ENCODE peak calls at places on chromosome 4, in ten cellular contexts. H is transverse colon, N is mucosa of descending colon, Y is A549, Q is IMR-90, B is breast epithelium, J is spleen, S is endothelial cell of umbilical vein, L is right lobe of liver, O is lower lobe of right lung. V is an unnamed sample.
A peak's percentile ranks its signal among the peaks of the same experiment; 100 is the strongest.

GRCh38 chr4:81137446-81137845 is 77.6 kb downstream of the PRKG2 start:
- DNase-seq in H (no peak), N (no peak), Y (no peak), Q (peak; percentile 49), B (no peak), J (no peak), S (no peak), L (no peak), O (no peak), V (no peak)

GRCh38 chr4:5955201-5955821 is 62.4 kb upstream of the CRMP1 start:
- DNase-seq in H (no peak), N (no peak), Y (no peak), Q (no peak), B (no peak), J (no peak), S (peak; percentile 16), L (no peak), O (no peak), V (peak; percentile 86)

GRCh38 chr4:145782756-145783155 is 102.8 kb downstream of the C4orf51 start:
- DNase-seq in H (no peak), N (no peak), Y (no peak), Q (no peak), B (no peak), J (no peak), S (peak; percentile 64), L (no peak), O (no peak), V (no peak)

GRCh38 chr4:70788733-70789132 is 51.0 kb downstream of the GRSF1 start:
- DNase-seq in H (no peak), N (no peak), Y (no peak), Q (no peak), B (no peak), J (no peak), S (no peak), L (no peak), O (no peak), V (no peak)

GRCh38 chr4:173332963-173333657 is 1.0 kb downstream of the HMGB2 start:
- DNase-seq in H (no peak), N (no peak), Y (no peak), Q (peak; percentile 1), B (no peak), J (no peak), S (peak; percentile 45), L (no peak), O (no peak), V (no peak)

GRCh38 chr4:67091668-67092067 is 453.6 kb downstream of the CENPC start:
- DNase-seq in H (no peak), N (no peak), Y (no peak), Q (no peak), B (no peak), J (no peak), S (no peak), L (no peak), O (no peak), V (no peak)

GRCh38 chr4:38144029-38144428 is 183.8 kb downstream of the PTTG2 start:
- DNase-seq in H (no peak), N (no peak), Y (no peak), Q (peak; percentile 37), B (no peak), J (no peak), S (no peak), L (no peak), O (no peak), V (no peak)

GRCh38 chr4:183097251-183098079 is 1.6 kb upstream of the WWC2 start:
- DNase-seq in H (peak; percentile 11), N (no peak), Y (no peak), Q (no peak), B (no peak), J (peak; percentile 79), S (no peak), L (peak; percentile 41), O (peak; percentile 52), V (no peak)

GRCh38 chr4:132227349-132228165 is 921.5 kb upstream of the PCDH10 start:
- DNase-seq in H (no peak), N (peak; percentile 26), Y (peak; percentile 1), Q (peak; percentile 2), B (no peak), J (no peak), S (peak; percentile 19), L (peak; percentile 45), O (no peak), V (peak; percentile 55)

GRCh38 chr4:120611092-120611491 is 311.4 kb downstream of the PRDM5 start:
- DNase-seq in H (no peak), N (no peak), Y (no peak), Q (no peak), B (no peak), J (no peak), S (no peak), L (no peak), O (no peak), V (no peak)
- H3K4me1 ChIP-seq in H (no peaks in the 10 kb centered on the region), N (no peaks in the 10 kb centered on the region), Y (no peaks in the 10 kb centered on the region), Q (no peaks in the 10 kb centered on the region), B (no peaks in the 10 kb centered on the region), J (no peaks in the 10 kb centered on the region), S (no peaks in the 10 kb centered on the region), L (no peaks in the 10 kb centered on the region), O (no peaks in the 10 kb centered on the region), V (peaks cover 2% of the 10 kb centered on the region)

GRCh38 chr4:163612762-163613161 is 118.3 kb downstream of the TMA16 start:
- DNase-seq in H (no peak), N (no peak), Y (no peak), Q (no peak), B (no peak), J (no peak), S (no peak), L (no peak), O (no peak), V (no peak)

GRCh38 chr4:163611784-163612445 is 117.4 kb downstream of the TMA16 start:
- DNase-seq in H (no peak), N (no peak), Y (no peak), Q (no peak), B (no peak), J (no peak), S (no peak), L (no peak), O (no peak), V (no peak)

GRCh38 chr4:163610642-163611041 is 116.2 kb downstream of the TMA16 start:
- DNase-seq in H (no peak), N (no peak), Y (no peak), Q (no peak), B (no peak), J (no peak), S (no peak), L (no peak), O (no peak), V (no peak)

GRCh38 chr4:163609046-163609445 is 114.6 kb downstream of the TMA16 start:
- DNase-seq in H (no peak), N (no peak), Y (no peak), Q (no peak), B (no peak), J (no peak), S (no peak), L (no peak), O (no peak), V (no peak)

GRCh38 chr4:163611172-163611571 is 116.7 kb downstream of the TMA16 start:
- DNase-seq in H (no peak), N (no peak), Y (no peak), Q (no peak), B (no peak), J (no peak), S (no peak), L (no peak), O (no peak), V (no peak)
- TF ChIP-seq CTCF in H (no peak), N (no peak), Y (no peak), Q (no peak), B (no peak), J (no peak), S (no peak), L (no peak), O (no peak), V (no peak)

GRCh38 chr4:48346594-48346993 is 5.3 kb downstream of the SLAIN2 start:
- DNase-seq in H (no peak), N (no peak), Y (no peak), Q (peak; percentile 51), B (no peak), J (no peak), S (no peak), L (no peak), O (no peak), V (no peak)
- H3K4me1 ChIP-seq in H (peaks cover 23% of the 10 kb centered on the region), N (peaks cover 17% of the 10 kb centered on the region), Y (peaks cover 24% of the 10 kb centered on the region), Q (peaks cover 6% of the 10 kb centered on the region), B (no peaks in the 10 kb centered on the region), J (peaks cover 76% of the 10 kb centered on the region), S (peaks cover 15% of the 10 kb centered on the region), L (peaks cover 41% of the 10 kb centered on the region), O (peaks cover 49% of the 10 kb centered on the region), V (peaks cover 14% of the 10 kb centered on the region)

GRCh38 chr4:139301821-139302611 is at the start of gene NDUFC1:
- DNase-seq in H (peak; percentile 65), N (peak; percentile 70), Y (peak; percentile 58), Q (peak; percentile 35), B (peak; percentile 54), J (peak; percentile 91), S (peak; percentile 65), L (peak; percentile 55), O (peak; percentile 67), V (peak; percentile 63)
- TF ChIP-seq CTCF in H (peak; percentile 28), N (no peak), Y (no peak), Q (peak; percentile 18), B (no peak), J (peak; percentile 50), S (peak; percentile 48), L (no peak), O (peak; percentile 19), V (no peak)